ENCODE peak calls at places on chromosomes 12 and 14, in six cellular contexts. F, U, R, G, V and I are unnamed samples. For H3K4me1, the result is how much of the 10 kb centered on the place peaks cover.

GRCh38 chr12:30457621-30458289 is 237.9 kb downstream of the IPO8 start:
- DNase-seq in F (peak), U (no peak), R (no peak), G (no peak), V (no peak), I (no peak)

GRCh38 chr12:115338566-115339294 is 654.8 kb upstream of the TBX3 start:
- DNase-seq in F (peak), U (no peak), R (no peak), G (no peak), V (no peak), I (no peak)

GRCh38 chr14:86357866-86358265 is 827.9 kb downstream of the FLRT2 start:
- DNase-seq in F (no peak), U (no peak), R (no peak), G (no peak), V (no peak), I (no peak)

GRCh38 chr12:12628013-12628412 is 16.3 kb downstream of the CREBL2 start:
- DNase-seq in F (peak), U (no peak), R (no peak), G (no peak), V (no peak), I (no peak)

GRCh38 chr12:1926274-1926673 is 7.8 kb upstream of the CACNA2D4 start:
- DNase-seq in F (no peak), U (peak), R (peak), G (no peak), V (peak), I (no peak)

GRCh38 chr14:75427482-75428229 is at the start of gene JDP2:
- DNase-seq in F (peak), U (peak), R (peak), G (peak), V (peak), I (no peak)

GRCh38 chr14:64688028-64688427 is 16.2 kb upstream of the PLEKHG3 start:
- DNase-seq in F (no peak), U (no peak), R (peak), G (no peak), V (no peak), I (no peak)

GRCh38 chr12:52305921-52306705 is 14.8 kb upstream of the KRT81 start:
- DNase-seq in F (no peak), U (no peak), R (no peak), G (no peak), V (no peak), I (no peak)

GRCh38 chr14:91138511-91139359 is 24.9 kb downstream of the DGLUCY start:
- DNase-seq in F (peak), U (no peak), R (no peak), G (peak), V (peak), I (no peak)

GRCh38 chr12:51470116-51470515 is 45.5 kb downstream of the SLC4A8 start:
- DNase-seq in F (no peak), U (no peak), R (no peak), G (no peak), V (no peak), I (no peak)

GRCh38 chr12:112937741-112938719 is at the start of gene OAS3:
- DNase-seq in F (peak), U (peak), R (peak), G (peak), V (peak), I (no peak)

GRCh38 chr14:71466942-71467341 is 465.3 kb upstream of the RGS6 start:
- DNase-seq in F (no peak), U (no peak), R (no peak), G (no peak), V (no peak), I (no peak)

GRCh38 chr12:613996-614726 is 49.1 kb downstream of the NINJ2 start:
- DNase-seq in F (no peak), U (peak), R (no peak), G (no peak), V (no peak), I (no peak)

GRCh38 chr12:32120419-32120818 is 13.8 kb downstream of the BICD1 start:
- DNase-seq in F (no peak), U (no peak), R (no peak), G (no peak), V (no peak), I (no peak)
- H3K4me1 ChIP-seq in F (under half), U (under half), R (under half), G (under half), V (under half), I (under half)

GRCh38 chr12:80041691-80042090 is 57.6 kb upstream of the OTOGL start:
- DNase-seq in F (peak), U (no peak), R (no peak), G (no peak), V (no peak), I (no peak)

GRCh38 chr12:80040075-80040738 is 59.1 kb upstream of the OTOGL start:
- DNase-seq in F (no peak), U (no peak), R (no peak), G (no peak), V (no peak), I (no peak)

GRCh38 chr12:80033457-80033856 is 65.9 kb upstream of the OTOGL start:
- DNase-seq in F (peak), U (no peak), R (peak), G (no peak), V (no peak), I (no peak)

GRCh38 chr12:80041071-80041470 is 58.3 kb upstream of the OTOGL start:
- DNase-seq in F (no peak), U (no peak), R (no peak), G (no peak), V (no peak), I (no peak)

DNA sequence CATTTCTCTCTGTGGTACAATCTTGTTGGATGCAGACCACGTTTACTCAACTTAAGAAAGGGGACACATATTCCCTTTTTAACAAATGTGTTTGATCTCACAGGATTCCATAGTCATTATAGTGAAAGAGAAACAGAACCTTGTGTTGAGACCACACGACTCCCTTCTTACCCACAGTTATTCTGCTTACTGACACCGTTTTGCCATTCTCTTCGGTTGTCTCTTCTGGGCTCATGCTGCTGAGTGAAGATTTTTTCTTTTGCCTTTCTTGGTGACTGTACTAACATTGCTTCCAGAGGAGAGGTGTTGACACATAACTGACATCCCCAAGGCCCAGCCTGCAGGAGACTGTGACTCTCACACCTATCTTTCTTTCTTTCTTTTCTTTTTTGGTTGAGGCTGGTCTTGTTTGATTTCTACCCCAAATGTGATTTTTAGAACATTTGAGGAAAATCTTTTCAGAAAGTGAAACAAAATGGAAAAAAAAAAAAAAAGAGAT is 61.2 kb upstream of the OTOGL start:
- DNase-seq in F (no peak), U (no peak), R (no peak), G (no peak), V (no peak), I (no peak)
- H3K4me1 ChIP-seq in F (under half), U (under half), R (under half), G (under half), V (under half), I (under half)

GRCh38 chr12:55724940-55725309 is 3.9 kb downstream of the CD63 start:
- DNase-seq in F (no peak), U (no peak), R (no peak), G (no peak), V (no peak), I (no peak)

GRCh38 chr12:55725556-55725955 is 3.3 kb downstream of the CD63 start:
- DNase-seq in F (no peak), U (no peak), R (no peak), G (no peak), V (no peak), I (no peak)

GRCh38 chr12:55722948-55723347 is 2.8 kb downstream of the RDH5 start:
- DNase-seq in F (no peak), U (no peak), R (no peak), G (no peak), V (no peak), I (no peak)

GRCh38 chr12:55723516-55724225 is 3.5 kb downstream of the RDH5 start:
- DNase-seq in F (no peak), U (no peak), R (no peak), G (no peak), V (no peak), I (no peak)

GRCh38 chr12:55724226-55724939 is 4.2 kb downstream of the RDH5 start:
- DNase-seq in F (peak), U (peak), R (no peak), G (peak), V (peak), I (no peak)
- H3K4me1 ChIP-seq in F (under half), U (half or more), R (under half), G (under half), V (under half), I (under half)

GRCh38 chr12:62657363-62657632 is 190.7 kb downstream of the MON2 start:
- DNase-seq in F (no peak), U (no peak), R (no peak), G (peak), V (no peak), I (no peak)
- H3K4me1 ChIP-seq in F (under half), U (under half), R (under half), G (under half), V (under half), I (under half)

DNA sequence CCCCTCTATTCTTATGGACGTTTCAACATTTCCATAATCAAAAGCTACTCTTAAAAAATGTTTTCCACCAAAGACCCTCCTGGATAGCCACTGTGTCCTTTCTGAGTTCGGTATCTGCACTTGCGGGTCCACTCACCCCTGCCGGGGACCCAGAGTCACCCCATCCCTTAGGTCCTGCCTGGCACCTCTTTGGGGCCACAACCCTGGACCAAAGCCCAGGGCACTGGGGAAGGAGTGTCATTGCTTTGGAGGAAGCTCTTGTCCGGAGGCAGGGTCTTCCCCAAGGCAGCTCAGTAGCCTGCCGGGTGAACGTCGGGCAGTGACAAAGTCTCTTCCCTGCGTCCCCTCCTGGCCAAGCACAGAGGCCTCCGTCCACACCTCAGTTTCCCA is 129.6 kb downstream of the RFLNA start:
- DNase-seq in F (no peak), U (no peak), R (no peak), G (no peak), V (no peak), I (no peak)
- H3K4me1 ChIP-seq in F (under half), U (half or more), R (under half), G (under half), V (under half), I (under half)

GRCh38 chr14:89267163-89267562 is 149.9 kb downstream of the FOXN3 start:
- DNase-seq in F (no peak), U (no peak), R (no peak), G (no peak), V (no peak), I (no peak)

GRCh38 chr14:89268514-89268913 is 148.5 kb downstream of the FOXN3 start:
- DNase-seq in F (no peak), U (no peak), R (no peak), G (no peak), V (no peak), I (no peak)

GRCh38 chr14:89267656-89268055 is 149.4 kb downstream of the FOXN3 start:
- DNase-seq in F (no peak), U (no peak), R (no peak), G (no peak), V (no peak), I (no peak)

GRCh38 chr14:89269404-89269803 is 147.6 kb downstream of the FOXN3 start:
- DNase-seq in F (no peak), U (no peak), R (no peak), G (no peak), V (no peak), I (no peak)

DNA sequence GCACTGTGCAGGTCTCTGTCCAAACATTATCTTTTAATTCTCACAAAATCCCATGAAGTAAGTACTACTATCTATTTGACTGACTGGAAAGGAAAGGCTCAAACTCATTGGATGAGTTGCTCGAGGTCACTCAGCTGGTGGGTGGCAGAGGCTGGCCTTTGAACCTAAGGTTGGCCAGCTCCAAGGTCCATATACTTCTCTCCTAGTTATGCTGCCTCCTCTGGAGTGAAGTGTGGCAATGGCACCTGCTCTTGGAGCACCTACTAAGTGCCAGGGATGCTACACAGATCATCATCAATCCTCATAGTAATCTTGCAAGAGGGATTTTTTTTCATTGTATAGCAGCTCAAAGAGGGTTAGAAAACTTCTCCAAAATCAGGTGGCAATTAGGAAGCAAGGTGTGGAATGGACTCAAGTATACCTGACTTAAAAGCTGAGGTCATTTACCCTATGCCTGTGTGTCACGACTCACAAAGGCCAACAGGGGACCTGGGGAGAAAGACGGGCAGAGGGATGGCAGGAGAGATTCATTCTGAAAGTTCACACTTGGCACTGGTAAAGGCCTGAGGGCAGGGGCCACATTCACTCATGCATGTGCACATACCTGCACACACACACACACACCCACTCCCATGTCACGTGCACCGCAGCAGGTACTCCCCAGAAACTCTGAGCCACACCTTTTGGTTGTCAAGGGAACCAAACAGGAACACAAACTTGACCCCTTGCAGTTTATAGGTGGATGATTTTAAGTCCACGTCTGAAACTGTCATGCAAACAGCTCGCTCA is 146.4 kb downstream of the FOXN3 start:
- DNase-seq in F (no peak), U (peak), R (no peak), G (no peak), V (no peak), I (no peak)
- H3K4me1 ChIP-seq in F (under half), U (under half), R (under half), G (under half), V (under half), I (under half)